ENCODE peak calls at places on chromosome 19, in nine cellular contexts. One of them, this sample, is unnamed.

GRCh38 chr19:36973021-36973843 is 57.1 kb downstream of the ZNF568 start:
- DNase-seq in activated T-helper 1 cell treated with anti-CD3 and anti-CD28 coated beads, Interleukin-2, amount 50 U/mL, for 16 hours: peak
- DNase-seq in endothelial cell of umbilical vein: peak
- DNase-seq in NCI-H1105: peak
- DNase-seq in activated naive CD8-positive, alpha-beta T cell treated with anti-CD3 and anti-CD28 coated beads for 36 hours: peak
- DNase-seq in GM06990: peak
- DNase-seq in EH: peak
- DNase-seq in activated naive CD4-positive, alpha-beta T cell: peak
- DNase-seq in activated CD4-positive, alpha-beta T cell treated with anti-CD3 and anti-CD28 coated beads for 48 hours: peak
- DNase-seq in this sample: peak

GRCh38 chr19:49387936-49388372 is at the start of gene KASH5:
- DNase-seq in activated T-helper 1 cell treated with anti-CD3 and anti-CD28 coated beads, Interleukin-2, amount 50 U/mL, for 16 hours: peak
- DNase-seq in endothelial cell of umbilical vein: peak
- DNase-seq in NCI-H1105: no peak
- DNase-seq in activated naive CD8-positive, alpha-beta T cell treated with anti-CD3 and anti-CD28 coated beads for 36 hours: peak
- DNase-seq in GM06990: peak
- DNase-seq in EH: no peak
- DNase-seq in activated naive CD4-positive, alpha-beta T cell: peak
- DNase-seq in activated CD4-positive, alpha-beta T cell treated with anti-CD3 and anti-CD28 coated beads for 48 hours: peak
- DNase-seq in this sample: no peak

GRCh38 chr19:7521551-7522071 is 813 bp upstream of the MCOLN1 start:
- DNase-seq in activated T-helper 1 cell treated with anti-CD3 and anti-CD28 coated beads, Interleukin-2, amount 50 U/mL, for 16 hours: no peak
- DNase-seq in endothelial cell of umbilical vein: no peak
- DNase-seq in NCI-H1105: no peak
- DNase-seq in activated naive CD8-positive, alpha-beta T cell treated with anti-CD3 and anti-CD28 coated beads for 36 hours: no peak
- DNase-seq in GM06990: no peak
- DNase-seq in EH: no peak
- DNase-seq in activated naive CD4-positive, alpha-beta T cell: no peak
- DNase-seq in activated CD4-positive, alpha-beta T cell treated with anti-CD3 and anti-CD28 coated beads for 48 hours: no peak
- DNase-seq in this sample: no peak

GRCh38 chr19:54684537-54684936 is 21.8 kb downstream of the LILRB4 start:
- DNase-seq in activated T-helper 1 cell treated with anti-CD3 and anti-CD28 coated beads, Interleukin-2, amount 50 U/mL, for 16 hours: no peak
- DNase-seq in endothelial cell of umbilical vein: no peak
- DNase-seq in NCI-H1105: no peak
- DNase-seq in activated naive CD8-positive, alpha-beta T cell treated with anti-CD3 and anti-CD28 coated beads for 36 hours: no peak
- DNase-seq in GM06990: no peak
- DNase-seq in EH: peak
- DNase-seq in activated naive CD4-positive, alpha-beta T cell: no peak
- DNase-seq in activated CD4-positive, alpha-beta T cell treated with anti-CD3 and anti-CD28 coated beads for 48 hours: peak
- DNase-seq in this sample: no peak

GRCh38 chr19:20066861-20067260 is 10.9 kb upstream of the ZNF90 start:
- DNase-seq in activated T-helper 1 cell treated with anti-CD3 and anti-CD28 coated beads, Interleukin-2, amount 50 U/mL, for 16 hours: no peak
- DNase-seq in endothelial cell of umbilical vein: no peak
- DNase-seq in NCI-H1105: no peak
- DNase-seq in activated naive CD8-positive, alpha-beta T cell treated with anti-CD3 and anti-CD28 coated beads for 36 hours: no peak
- DNase-seq in GM06990: no peak
- DNase-seq in EH: no peak
- DNase-seq in activated naive CD4-positive, alpha-beta T cell: no peak
- DNase-seq in activated CD4-positive, alpha-beta T cell treated with anti-CD3 and anti-CD28 coated beads for 48 hours: no peak
- DNase-seq in this sample: no peak

GRCh38 chr19:17751103-17751911 is at the start of gene FCHO1:
- DNase-seq in activated T-helper 1 cell treated with anti-CD3 and anti-CD28 coated beads, Interleukin-2, amount 50 U/mL, for 16 hours: peak
- DNase-seq in endothelial cell of umbilical vein: no peak
- DNase-seq in NCI-H1105: no peak
- DNase-seq in activated naive CD8-positive, alpha-beta T cell treated with anti-CD3 and anti-CD28 coated beads for 36 hours: peak
- DNase-seq in GM06990: peak
- DNase-seq in EH: no peak
- DNase-seq in activated naive CD4-positive, alpha-beta T cell: peak
- DNase-seq in activated CD4-positive, alpha-beta T cell treated with anti-CD3 and anti-CD28 coated beads for 48 hours: peak
- DNase-seq in this sample: no peak

GRCh38 chr19:43476606-43477005 is 11.2 kb upstream of the LYPD3 start:
- DNase-seq in activated T-helper 1 cell treated with anti-CD3 and anti-CD28 coated beads, Interleukin-2, amount 50 U/mL, for 16 hours: no peak
- DNase-seq in endothelial cell of umbilical vein: peak
- DNase-seq in NCI-H1105: no peak
- DNase-seq in activated naive CD8-positive, alpha-beta T cell treated with anti-CD3 and anti-CD28 coated beads for 36 hours: no peak
- DNase-seq in GM06990: no peak
- DNase-seq in EH: peak
- DNase-seq in activated naive CD4-positive, alpha-beta T cell: no peak
- DNase-seq in activated CD4-positive, alpha-beta T cell treated with anti-CD3 and anti-CD28 coated beads for 48 hours: no peak
- DNase-seq in this sample: no peak

GRCh38 chr19:35345671-35346111 is 2.0 kb upstream of the FFAR1 start:
- DNase-seq in activated T-helper 1 cell treated with anti-CD3 and anti-CD28 coated beads, Interleukin-2, amount 50 U/mL, for 16 hours: no peak
- DNase-seq in endothelial cell of umbilical vein: no peak
- DNase-seq in NCI-H1105: no peak
- DNase-seq in activated naive CD8-positive, alpha-beta T cell treated with anti-CD3 and anti-CD28 coated beads for 36 hours: no peak
- DNase-seq in GM06990: no peak
- DNase-seq in EH: no peak
- DNase-seq in activated naive CD4-positive, alpha-beta T cell: no peak
- DNase-seq in activated CD4-positive, alpha-beta T cell treated with anti-CD3 and anti-CD28 coated beads for 48 hours: no peak
- DNase-seq in this sample: no peak

GRCh38 chr19:19554074-19555023 is 16.3 kb downstream of the CILP2 start:
- DNase-seq in activated T-helper 1 cell treated with anti-CD3 and anti-CD28 coated beads, Interleukin-2, amount 50 U/mL, for 16 hours: peak
- DNase-seq in endothelial cell of umbilical vein: no peak
- DNase-seq in NCI-H1105: no peak
- DNase-seq in activated naive CD8-positive, alpha-beta T cell treated with anti-CD3 and anti-CD28 coated beads for 36 hours: peak
- DNase-seq in GM06990: no peak
- DNase-seq in EH: peak
- DNase-seq in activated naive CD4-positive, alpha-beta T cell: peak
- DNase-seq in activated CD4-positive, alpha-beta T cell treated with anti-CD3 and anti-CD28 coated beads for 48 hours: peak
- DNase-seq in this sample: peak

GRCh38 chr19:8146877-8147575 is 2.4 kb downstream of the FBN3 start:
- DNase-seq in activated T-helper 1 cell treated with anti-CD3 and anti-CD28 coated beads, Interleukin-2, amount 50 U/mL, for 16 hours: no peak
- DNase-seq in endothelial cell of umbilical vein: no peak
- DNase-seq in NCI-H1105: no peak
- DNase-seq in activated naive CD8-positive, alpha-beta T cell treated with anti-CD3 and anti-CD28 coated beads for 36 hours: no peak
- DNase-seq in GM06990: no peak
- DNase-seq in EH: no peak
- DNase-seq in activated naive CD4-positive, alpha-beta T cell: no peak
- DNase-seq in activated CD4-positive, alpha-beta T cell treated with anti-CD3 and anti-CD28 coated beads for 48 hours: no peak
- DNase-seq in this sample: no peak

GRCh38 chr19:2274937-2275535 is 6.9 kb downstream of the PEAK3 start:
- DNase-seq in activated T-helper 1 cell treated with anti-CD3 and anti-CD28 coated beads, Interleukin-2, amount 50 U/mL, for 16 hours: no peak
- DNase-seq in endothelial cell of umbilical vein: peak
- DNase-seq in NCI-H1105: peak
- DNase-seq in activated naive CD8-positive, alpha-beta T cell treated with anti-CD3 and anti-CD28 coated beads for 36 hours: peak
- DNase-seq in GM06990: no peak
- DNase-seq in EH: peak
- DNase-seq in activated naive CD4-positive, alpha-beta T cell: no peak
- DNase-seq in activated CD4-positive, alpha-beta T cell treated with anti-CD3 and anti-CD28 coated beads for 48 hours: peak
- DNase-seq in this sample: no peak

GRCh38 chr19:28883241-28883693 is 329.7 kb downstream of the UQCRFS1 start:
- DNase-seq in activated T-helper 1 cell treated with anti-CD3 and anti-CD28 coated beads, Interleukin-2, amount 50 U/mL, for 16 hours: no peak
- DNase-seq in endothelial cell of umbilical vein: no peak
- DNase-seq in NCI-H1105: no peak
- DNase-seq in activated naive CD8-positive, alpha-beta T cell treated with anti-CD3 and anti-CD28 coated beads for 36 hours: no peak
- DNase-seq in GM06990: no peak
- DNase-seq in EH: peak
- DNase-seq in activated naive CD4-positive, alpha-beta T cell: no peak
- DNase-seq in activated CD4-positive, alpha-beta T cell treated with anti-CD3 and anti-CD28 coated beads for 48 hours: no peak
- DNase-seq in this sample: no peak

GRCh38 chr19:12956446-12957388 is at the start of gene GADD45GIP1:
- DNase-seq in activated T-helper 1 cell treated with anti-CD3 and anti-CD28 coated beads, Interleukin-2, amount 50 U/mL, for 16 hours: peak
- DNase-seq in endothelial cell of umbilical vein: peak
- DNase-seq in NCI-H1105: peak
- DNase-seq in activated naive CD8-positive, alpha-beta T cell treated with anti-CD3 and anti-CD28 coated beads for 36 hours: peak
- DNase-seq in GM06990: peak
- DNase-seq in EH: peak
- DNase-seq in activated naive CD4-positive, alpha-beta T cell: peak
- DNase-seq in activated CD4-positive, alpha-beta T cell treated with anti-CD3 and anti-CD28 coated beads for 48 hours: peak
- DNase-seq in this sample: no peak

GRCh38 chr19:6357995-6358394 is 3.3 kb upstream of the CLPP start:
- DNase-seq in activated T-helper 1 cell treated with anti-CD3 and anti-CD28 coated beads, Interleukin-2, amount 50 U/mL, for 16 hours: no peak
- DNase-seq in endothelial cell of umbilical vein: no peak
- DNase-seq in NCI-H1105: no peak
- DNase-seq in activated naive CD8-positive, alpha-beta T cell treated with anti-CD3 and anti-CD28 coated beads for 36 hours: no peak
- DNase-seq in GM06990: no peak
- DNase-seq in EH: no peak
- DNase-seq in activated naive CD4-positive, alpha-beta T cell: no peak
- DNase-seq in activated CD4-positive, alpha-beta T cell treated with anti-CD3 and anti-CD28 coated beads for 48 hours: no peak
- DNase-seq in this sample: no peak

GRCh38 chr19:17721821-17722220 is 2.5 kb downstream of the MAP1S start:
- DNase-seq in activated T-helper 1 cell treated with anti-CD3 and anti-CD28 coated beads, Interleukin-2, amount 50 U/mL, for 16 hours: no peak
- DNase-seq in endothelial cell of umbilical vein: peak
- DNase-seq in NCI-H1105: no peak
- DNase-seq in activated naive CD8-positive, alpha-beta T cell treated with anti-CD3 and anti-CD28 coated beads for 36 hours: no peak
- DNase-seq in GM06990: no peak
- DNase-seq in EH: peak
- DNase-seq in activated naive CD4-positive, alpha-beta T cell: no peak
- DNase-seq in activated CD4-positive, alpha-beta T cell treated with anti-CD3 and anti-CD28 coated beads for 48 hours: peak
- DNase-seq in this sample: no peak

GRCh38 chr19:5893907-5894703 is 9.5 kb downstream of the NDUFA11 start:
- DNase-seq in activated T-helper 1 cell treated with anti-CD3 and anti-CD28 coated beads, Interleukin-2, amount 50 U/mL, for 16 hours: no peak
- DNase-seq in endothelial cell of umbilical vein: peak
- DNase-seq in NCI-H1105: no peak
- DNase-seq in activated naive CD8-positive, alpha-beta T cell treated with anti-CD3 and anti-CD28 coated beads for 36 hours: no peak
- DNase-seq in GM06990: no peak
- DNase-seq in EH: no peak
- DNase-seq in activated naive CD4-positive, alpha-beta T cell: no peak
- DNase-seq in activated CD4-positive, alpha-beta T cell treated with anti-CD3 and anti-CD28 coated beads for 48 hours: no peak
- DNase-seq in this sample: no peak

GRCh38 chr19:2727640-2727944 is 6.4 kb upstream of the DIRAS1 start:
- DNase-seq in activated T-helper 1 cell treated with anti-CD3 and anti-CD28 coated beads, Interleukin-2, amount 50 U/mL, for 16 hours: no peak
- DNase-seq in endothelial cell of umbilical vein: no peak
- DNase-seq in NCI-H1105: no peak
- DNase-seq in activated naive CD8-positive, alpha-beta T cell treated with anti-CD3 and anti-CD28 coated beads for 36 hours: no peak
- DNase-seq in GM06990: no peak
- DNase-seq in EH: no peak
- DNase-seq in activated naive CD4-positive, alpha-beta T cell: no peak
- DNase-seq in activated CD4-positive, alpha-beta T cell treated with anti-CD3 and anti-CD28 coated beads for 48 hours: no peak
- DNase-seq in this sample: no peak

GRCh38 chr19:41753159-41753558 is 2.2 kb upstream of the CEACAM6 start:
- DNase-seq in activated T-helper 1 cell treated with anti-CD3 and anti-CD28 coated beads, Interleukin-2, amount 50 U/mL, for 16 hours: peak
- DNase-seq in endothelial cell of umbilical vein: peak
- DNase-seq in NCI-H1105: peak
- DNase-seq in activated naive CD8-positive, alpha-beta T cell treated with anti-CD3 and anti-CD28 coated beads for 36 hours: peak
- DNase-seq in GM06990: peak
- DNase-seq in EH: peak
- DNase-seq in activated naive CD4-positive, alpha-beta T cell: peak
- DNase-seq in activated CD4-positive, alpha-beta T cell treated with anti-CD3 and anti-CD28 coated beads for 48 hours: peak
- DNase-seq in this sample: no peak

GRCh38 chr19:45251452-45252354 is 632 bp downstream of the MARK4 start:
- DNase-seq in activated T-helper 1 cell treated with anti-CD3 and anti-CD28 coated beads, Interleukin-2, amount 50 U/mL, for 16 hours: no peak
- DNase-seq in endothelial cell of umbilical vein: no peak
- DNase-seq in NCI-H1105: no peak
- DNase-seq in activated naive CD8-positive, alpha-beta T cell treated with anti-CD3 and anti-CD28 coated beads for 36 hours: peak
- DNase-seq in GM06990: no peak
- DNase-seq in EH: peak
- DNase-seq in activated naive CD4-positive, alpha-beta T cell: no peak
- DNase-seq in activated CD4-positive, alpha-beta T cell treated with anti-CD3 and anti-CD28 coated beads for 48 hours: peak
- DNase-seq in this sample: no peak

GRCh38 chr19:49691243-49692101 is 556 bp downstream of the CPT1C start:
- DNase-seq in activated T-helper 1 cell treated with anti-CD3 and anti-CD28 coated beads, Interleukin-2, amount 50 U/mL, for 16 hours: no peak
- DNase-seq in endothelial cell of umbilical vein: peak
- DNase-seq in NCI-H1105: peak
- DNase-seq in activated naive CD8-positive, alpha-beta T cell treated with anti-CD3 and anti-CD28 coated beads for 36 hours: no peak
- DNase-seq in GM06990: no peak
- DNase-seq in EH: peak
- DNase-seq in activated naive CD4-positive, alpha-beta T cell: no peak
- DNase-seq in activated CD4-positive, alpha-beta T cell treated with anti-CD3 and anti-CD28 coated beads for 48 hours: peak
- DNase-seq in this sample: peak

GRCh38 chr19:41646589-41647204 is 19.8 kb upstream of the CEACAM4 start:
- DNase-seq in activated T-helper 1 cell treated with anti-CD3 and anti-CD28 coated beads, Interleukin-2, amount 50 U/mL, for 16 hours: no peak
- DNase-seq in endothelial cell of umbilical vein: no peak
- DNase-seq in NCI-H1105: no peak
- DNase-seq in activated naive CD8-positive, alpha-beta T cell treated with anti-CD3 and anti-CD28 coated beads for 36 hours: peak
- DNase-seq in GM06990: peak
- DNase-seq in EH: no peak
- DNase-seq in activated naive CD4-positive, alpha-beta T cell: peak
- DNase-seq in activated CD4-positive, alpha-beta T cell treated with anti-CD3 and anti-CD28 coated beads for 48 hours: peak
- DNase-seq in this sample: no peak

GRCh38 chr19:11418518-11419506 is at the start of gene RGL3:
- DNase-seq in activated T-helper 1 cell treated with anti-CD3 and anti-CD28 coated beads, Interleukin-2, amount 50 U/mL, for 16 hours: no peak
- DNase-seq in endothelial cell of umbilical vein: no peak
- DNase-seq in NCI-H1105: peak
- DNase-seq in activated naive CD8-positive, alpha-beta T cell treated with anti-CD3 and anti-CD28 coated beads for 36 hours: no peak
- DNase-seq in GM06990: no peak
- DNase-seq in EH: peak
- DNase-seq in activated naive CD4-positive, alpha-beta T cell: no peak
- DNase-seq in activated CD4-positive, alpha-beta T cell treated with anti-CD3 and anti-CD28 coated beads for 48 hours: no peak
- DNase-seq in this sample: no peak

GRCh38 chr19:11405846-11406643 is 13.1 kb downstream of the RGL3 start:
- DNase-seq in activated T-helper 1 cell treated with anti-CD3 and anti-CD28 coated beads, Interleukin-2, amount 50 U/mL, for 16 hours: no peak
- DNase-seq in endothelial cell of umbilical vein: no peak
- DNase-seq in NCI-H1105: no peak
- DNase-seq in activated naive CD8-positive, alpha-beta T cell treated with anti-CD3 and anti-CD28 coated beads for 36 hours: peak
- DNase-seq in GM06990: no peak
- DNase-seq in EH: no peak
- DNase-seq in activated naive CD4-positive, alpha-beta T cell: no peak
- DNase-seq in activated CD4-positive, alpha-beta T cell treated with anti-CD3 and anti-CD28 coated beads for 48 hours: peak
- DNase-seq in this sample: no peak